ENCODE peak calls at places on chromosomes 13 and 19, in nine cellular contexts. U is A549, R is ovary, J is SK-N-SH, N is upper lobe of left lung, B is tibial nerve, V is stomach, Q is transverse colon, T is HepG2. M is an unnamed sample.

GRCh38 chr19:48735031-48735615 is 5.3 kb downstream of the RASIP1 start:
- DNase-seq in U (peak), R (no peak), J (no peak), N (peak), B (no peak), V (no peak), Q (peak), T (no peak), M (no peak)

GRCh38 chr13:45068036-45069001 is 52.0 kb upstream of the GTF2F2 start:
- DNase-seq in U (no peak), R (no peak), J (no peak), N (no peak), B (no peak), V (no peak), Q (peak), T (no peak), M (no peak)

GRCh38 chr19:802888-803561 is 5.8 kb downstream of the PTBP1 start:
- DNase-seq in U (no peak), R (peak), J (no peak), N (no peak), B (no peak), V (no peak), Q (no peak), T (no peak), M (no peak)

GRCh38 chr19:54379187-54379678 is 14.5 kb upstream of the LAIR1 start:
- DNase-seq in U (no peak), R (no peak), J (no peak), N (no peak), B (no peak), V (no peak), Q (no peak), T (no peak), M (no peak)

GRCh38 chr19:21483589-21484170 is 21.7 kb upstream of the ZNF429 start:
- DNase-seq in U (peak), R (peak), J (peak), N (peak), B (peak), V (peak), Q (peak), T (no peak), M (no peak)

GRCh38 chr13:23384111-23384510 is 49.4 kb downstream of the SACS start:
- DNase-seq in U (peak), R (no peak), J (no peak), N (no peak), B (no peak), V (no peak), Q (no peak), T (no peak), M (no peak)

GRCh38 chr13:110209950-110210603 is 96.9 kb downstream of the COL4A1 start:
- DNase-seq in U (no peak), R (no peak), J (no peak), N (no peak), B (no peak), V (no peak), Q (no peak), T (no peak), M (no peak)

GRCh38 chr19:39705578-39706188 is 1.4 kb downstream of the LGALS14 start:
- DNase-seq in U (no peak), R (no peak), J (no peak), N (no peak), B (no peak), V (no peak), Q (no peak), T (no peak), M (no peak)

GRCh38 chr13:112608212-112608611 is 20.3 kb upstream of the TUBGCP3 start:
- DNase-seq in U (no peak), R (no peak), J (no peak), N (no peak), B (no peak), V (no peak), Q (no peak), T (no peak), M (no peak)

GRCh38 chr13:51001335-51001734 is 91.7 kb downstream of the RNASEH2B start:
- DNase-seq in U (no peak), R (no peak), J (no peak), N (no peak), B (no peak), V (no peak), Q (no peak), T (no peak), M (no peak)

GRCh38 chr19:48844472-48844871 is 8.2 kb upstream of the HSD17B14 start:
- DNase-seq in U (peak), R (no peak), J (peak), N (no peak), B (no peak), V (no peak), Q (no peak), T (peak), M (no peak)

GRCh38 chr13:77975358-77976042 is 56.9 kb upstream of the EDNRB start:
- DNase-seq in U (no peak), R (no peak), J (no peak), N (no peak), B (no peak), V (no peak), Q (no peak), T (no peak), M (no peak)

DNA sequence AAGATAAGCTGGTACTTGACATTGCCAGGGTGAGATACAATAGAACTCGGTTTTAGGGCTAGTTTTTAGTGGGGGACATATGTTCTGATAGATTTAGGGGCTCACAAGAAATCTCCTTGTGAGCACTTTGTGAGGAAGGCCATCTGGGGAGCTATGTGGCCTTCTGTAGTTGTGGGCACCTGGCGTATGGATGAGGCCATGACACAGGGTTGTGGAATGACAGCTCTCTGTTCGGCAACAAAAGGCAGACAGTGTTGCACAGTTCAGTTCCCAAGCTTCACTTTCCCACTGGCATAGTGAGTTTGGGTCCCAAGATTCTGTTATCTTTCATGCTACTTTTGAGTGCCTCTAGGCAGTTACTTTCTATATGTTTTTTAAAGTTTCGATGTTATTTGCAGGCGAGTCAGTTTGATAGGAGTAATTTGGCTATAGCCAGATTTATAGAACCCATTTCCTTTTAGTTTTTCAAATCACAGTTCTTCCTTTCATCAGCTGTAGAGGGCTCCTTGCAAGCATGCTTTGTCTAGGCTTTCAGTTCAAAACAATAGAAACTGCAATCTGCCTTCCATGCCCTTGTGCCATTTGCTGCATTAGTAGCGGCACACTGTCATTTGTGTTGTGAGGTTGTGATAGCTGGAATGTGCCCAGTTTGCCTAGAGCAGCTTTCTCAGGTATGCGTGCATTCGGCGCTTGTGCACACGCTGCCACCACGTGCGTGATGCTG is 70.6 kb upstream of the TEX29 start:
- DNase-seq in U (no peak), R (no peak), J (no peak), N (no peak), B (no peak), V (no peak), Q (no peak), T (no peak), M (no peak)
- TF ChIP-seq EP300 in U (no peak), R (no peak), J (no peak), N (no peak), B (no peak), V (no peak), Q (no peak), T (no peak), M (no peak)

GRCh38 chr13:91133941-91134772 is 213.3 kb upstream of the MIR17HG start:
- DNase-seq in U (peak), R (no peak), J (peak), N (peak), B (no peak), V (peak), Q (peak), T (peak), M (no peak)
- TF ChIP-seq EP300 in U (no peak), R (no peak), J (no peak), N (no peak), B (no peak), V (no peak), Q (no peak), T (no peak), M (no peak)

GRCh38 chr19:46772170-46773017 is 16.0 kb downstream of the SLC1A5 start:
- DNase-seq in U (no peak), R (no peak), J (no peak), N (peak), B (no peak), V (no peak), Q (no peak), T (no peak), M (no peak)

GRCh38 chr19:46764817-46765291 is 18.6 kb upstream of the STRN4 start:
- DNase-seq in U (no peak), R (no peak), J (no peak), N (peak), B (no peak), V (no peak), Q (peak), T (peak), M (no peak)

GRCh38 chr19:46762245-46762890 is 16.1 kb upstream of the STRN4 start:
- DNase-seq in U (no peak), R (no peak), J (no peak), N (no peak), B (no peak), V (no peak), Q (no peak), T (no peak), M (no peak)

GRCh38 chr19:46761418-46761831 is 15.2 kb upstream of the STRN4 start:
- DNase-seq in U (no peak), R (no peak), J (no peak), N (no peak), B (no peak), V (no peak), Q (no peak), T (peak), M (no peak)

DNA sequence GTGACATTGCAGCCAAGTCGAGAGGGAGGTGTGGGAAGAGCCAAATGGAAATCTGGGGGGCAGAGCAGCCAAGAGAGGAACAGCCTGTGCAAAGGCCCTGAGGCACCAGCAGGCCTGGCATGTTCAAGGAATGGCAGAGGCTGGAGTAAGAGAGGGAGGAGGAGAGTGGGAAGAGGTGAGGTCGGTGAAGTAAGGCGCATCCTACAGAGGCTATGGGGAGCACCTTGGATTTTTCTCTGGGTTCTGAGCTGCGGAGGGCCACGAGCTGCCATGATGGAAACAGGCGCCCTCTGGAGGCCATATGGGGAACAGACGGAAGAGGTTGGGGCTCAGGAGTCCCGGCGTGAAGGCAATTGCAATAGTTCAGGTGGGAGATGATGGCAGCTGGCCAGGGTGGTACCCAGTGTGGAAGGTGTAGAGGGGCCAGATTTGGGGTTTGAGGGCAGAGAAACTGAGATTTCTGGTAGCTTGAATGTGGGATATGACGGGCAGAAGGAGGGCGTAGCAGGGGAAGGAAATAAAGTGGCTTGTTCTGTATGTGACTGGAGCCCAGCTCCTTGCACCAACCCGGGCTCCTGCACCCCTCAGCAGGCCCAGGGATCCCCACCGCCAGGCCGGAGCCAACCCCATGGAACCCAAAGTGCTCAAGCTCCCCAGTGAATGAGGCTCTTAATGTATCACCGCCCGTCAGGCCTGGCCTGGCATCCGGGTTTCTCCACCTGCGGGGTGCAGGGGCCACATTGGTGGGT is 20.5 kb upstream of the STRN4 start:
- DNase-seq in U (peak), R (no peak), J (peak), N (peak), B (no peak), V (peak), Q (peak), T (peak), M (no peak)
- TF ChIP-seq EP300 in U (no peak), R (no peak), J (no peak), N (no peak), B (no peak), V (no peak), Q (no peak), T (no peak), M (no peak)

DNA sequence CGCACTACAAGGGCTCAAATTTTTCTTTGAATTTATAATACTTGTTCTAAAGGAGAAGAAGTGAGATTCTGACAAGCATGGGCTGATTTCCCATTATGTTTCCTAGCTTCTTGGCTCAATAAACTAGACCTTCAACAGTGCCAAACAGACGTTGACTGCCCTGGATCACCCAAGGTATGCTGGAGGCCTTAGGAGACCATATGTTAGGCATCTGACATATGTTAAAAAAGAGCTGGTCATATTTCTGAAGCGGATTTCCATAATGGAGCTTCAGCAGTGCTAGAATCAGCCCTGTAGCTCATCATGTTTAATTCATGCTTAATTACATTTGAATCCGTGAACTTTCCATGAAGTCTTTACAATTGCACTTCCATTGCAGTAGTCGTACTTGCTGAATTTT is 653.4 kb downstream of the DIAPH3 start:
- DNase-seq in U (no peak), R (no peak), J (no peak), N (no peak), B (no peak), V (no peak), Q (no peak), T (no peak), M (no peak)
- TF ChIP-seq EP300 in U (no peak), R (no peak), J (no peak), N (no peak), B (no peak), V (no peak), Q (no peak), T (no peak), M (no peak)

GRCh38 chr13:96179309-96179708 is 89.4 kb downstream of the HS6ST3 start:
- DNase-seq in U (no peak), R (no peak), J (no peak), N (no peak), B (no peak), V (no peak), Q (no peak), T (no peak), M (no peak)

GRCh38 chr13:96178759-96179158 is 88.9 kb downstream of the HS6ST3 start:
- DNase-seq in U (no peak), R (no peak), J (no peak), N (no peak), B (no peak), V (no peak), Q (no peak), T (no peak), M (no peak)

DNA sequence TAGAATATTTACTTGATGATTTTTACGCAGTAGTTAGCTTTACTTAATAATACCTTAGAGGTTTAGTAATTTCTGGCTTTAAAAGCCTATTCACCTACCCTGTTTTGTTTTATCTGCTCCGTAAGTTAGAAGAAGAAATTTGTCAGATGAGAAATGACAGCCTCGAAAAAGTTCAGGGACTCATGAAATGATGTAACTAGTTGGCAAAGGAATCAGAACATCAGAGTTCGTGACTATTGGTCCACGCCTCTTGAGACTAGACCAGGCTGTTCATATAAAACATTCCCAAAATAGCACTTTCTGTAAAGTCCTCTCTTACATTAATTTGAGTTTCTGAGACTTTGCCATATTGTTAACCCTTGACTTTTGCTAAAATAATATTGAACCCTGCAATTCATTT is 92.0 kb downstream of the HS6ST3 start:
- DNase-seq in U (no peak), R (no peak), J (no peak), N (no peak), B (no peak), V (no peak), Q (no peak), T (no peak), M (no peak)
- TF ChIP-seq EP300 in U (no peak), R (no peak), J (no peak), N (no peak), B (no peak), V (no peak), Q (no peak), T (no peak), M (no peak)

DNA sequence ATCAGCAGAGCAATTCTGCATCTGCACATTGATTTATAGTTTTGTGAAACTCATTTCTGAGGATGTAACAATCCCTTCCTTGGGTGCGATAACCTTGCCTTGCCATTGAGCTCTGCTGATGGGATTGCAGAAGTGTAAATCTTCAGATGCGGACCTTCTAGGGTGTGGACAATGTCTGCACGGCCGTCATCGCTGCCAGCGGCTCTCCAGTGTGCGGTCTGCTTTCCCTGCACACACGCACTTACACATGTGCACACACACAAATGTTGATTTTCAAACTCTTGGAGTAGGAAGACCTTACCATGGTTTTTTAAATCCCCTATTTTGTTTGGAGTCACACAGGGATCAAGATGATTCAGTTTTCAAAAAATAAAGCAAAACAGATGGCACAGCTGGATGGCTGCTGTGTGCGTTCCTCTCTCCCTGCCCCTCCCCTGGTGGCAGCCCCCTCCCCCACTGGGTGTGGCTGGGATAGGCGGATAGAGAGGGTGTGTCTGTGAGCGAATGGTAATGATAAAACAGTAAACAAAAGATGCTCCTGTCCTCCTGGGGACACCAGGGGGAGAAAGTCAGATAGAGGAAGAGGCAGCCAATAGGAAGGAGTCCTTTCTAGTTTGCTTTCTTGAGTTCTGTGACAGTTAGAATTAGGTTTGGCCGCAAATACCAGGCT is 6.3 kb downstream of the TMEM255B start:
- DNase-seq in U (no peak), R (no peak), J (no peak), N (no peak), B (no peak), V (no peak), Q (no peak), T (no peak), M (no peak)
- TF ChIP-seq EP300 in U (no peak), R (no peak), J (no peak), N (no peak), B (no peak), V (no peak), Q (no peak), T (no peak), M (no peak)

M was measured in suprapubic skin.